ENCODE peak calls at places on chromosomes 7 and 10, in six cellular contexts. One of them, this sample, is unnamed.

GRCh38 chr7:105934577-105935185 is 28.4 kb upstream of the CDHR3 start:
- DNase-seq in OCI-LY7: peak; percentile 55
- DNase-seq in GM23248: peak; percentile 51
- DNase-seq in HCT116: peak; percentile 7
- DNase-seq in GM23338: peak; percentile 72
- DNase-seq in neural progenitor cell: peak; percentile 53
- DNase-seq in this sample: peak; percentile 16

GRCh38 chr7:83410989-83411591 is 237.8 kb downstream of the SEMA3E start:
- DNase-seq in OCI-LY7: peak; percentile 43
- DNase-seq in GM23248: peak; percentile 76
- DNase-seq in HCT116: peak; percentile 36
- DNase-seq in GM23338: peak; percentile 78
- DNase-seq in neural progenitor cell: peak; percentile 74
- DNase-seq in this sample: peak; percentile 64

GRCh38 chr7:30969604-30969970 is 5.8 kb downstream of the GHRHR start:
- DNase-seq in OCI-LY7: no peak
- DNase-seq in GM23248: no peak
- DNase-seq in HCT116: no peak
- DNase-seq in GM23338: no peak
- DNase-seq in neural progenitor cell: no peak
- DNase-seq in this sample: no peak

GRCh38 chr10:61942997-61943457 is 41.5 kb downstream of the ARID5B start:
- DNase-seq in OCI-LY7: no peak
- DNase-seq in GM23248: peak; percentile 62
- DNase-seq in HCT116: no peak
- DNase-seq in GM23338: no peak
- DNase-seq in neural progenitor cell: no peak
- DNase-seq in this sample: no peak

GRCh38 chr7:47180268-47180826 is 401.6 kb downstream of the TNS3 start:
- DNase-seq in OCI-LY7: peak; percentile 85
- DNase-seq in GM23248: peak; percentile 81
- DNase-seq in HCT116: peak; percentile 33
- DNase-seq in GM23338: peak; percentile 78
- DNase-seq in neural progenitor cell: peak; percentile 76
- DNase-seq in this sample: peak; percentile 73

GRCh38 chr7:925601-926000 is 28.9 kb downstream of the ADAP1 start:
- DNase-seq in OCI-LY7: no peak
- DNase-seq in GM23248: no peak
- DNase-seq in HCT116: no peak
- DNase-seq in GM23338: no peak
- DNase-seq in neural progenitor cell: no peak
- DNase-seq in this sample: no peak

GRCh38 chr7:77442631-77443420 is 26.7 kb upstream of the GSAP start:
- DNase-seq in OCI-LY7: no peak
- DNase-seq in GM23248: peak; percentile 77
- DNase-seq in HCT116: no peak
- DNase-seq in GM23338: no peak
- DNase-seq in neural progenitor cell: no peak
- DNase-seq in this sample: peak; percentile 86

GRCh38 chr10:103241262-103242011 is 4.2 kb upstream of the RPEL1 start:
- DNase-seq in OCI-LY7: no peak
- DNase-seq in GM23248: peak; percentile 68
- DNase-seq in HCT116: peak; percentile 86
- DNase-seq in GM23338: peak; percentile 22
- DNase-seq in neural progenitor cell: peak; percentile 23
- DNase-seq in this sample: peak; percentile 98

GRCh38 chr7:144513332-144513731 is 109.8 kb upstream of the NOBOX start:
- DNase-seq in OCI-LY7: no peak
- DNase-seq in GM23248: no peak
- DNase-seq in HCT116: peak; percentile 35
- DNase-seq in GM23338: peak; percentile 57
- DNase-seq in neural progenitor cell: peak; percentile 59
- DNase-seq in this sample: peak; percentile 40

GRCh38 chr10:107141539-107142061 is 22.9 kb downstream of the SORCS1 start:
- DNase-seq in OCI-LY7: no peak
- DNase-seq in GM23248: no peak
- DNase-seq in HCT116: no peak
- DNase-seq in GM23338: no peak
- DNase-seq in neural progenitor cell: no peak
- DNase-seq in this sample: no peak

GRCh38 chr10:118027397-118027796 is 19.3 kb downstream of the RAB11FIP2 start:
- DNase-seq in OCI-LY7: no peak
- DNase-seq in GM23248: no peak
- DNase-seq in HCT116: no peak
- DNase-seq in GM23338: no peak
- DNase-seq in neural progenitor cell: peak; percentile 36
- DNase-seq in this sample: no peak

GRCh38 chr10:29798876-29799690 is 164.3 kb upstream of the SVIL start:
- DNase-seq in OCI-LY7: no peak
- DNase-seq in GM23248: peak; percentile 45
- DNase-seq in HCT116: no peak
- DNase-seq in GM23338: no peak
- DNase-seq in neural progenitor cell: no peak
- DNase-seq in this sample: no peak

GRCh38 chr10:47307381-47307780 is 7.4 kb downstream of the GDF10 start:
- DNase-seq in OCI-LY7: no peak
- DNase-seq in GM23248: no peak
- DNase-seq in HCT116: no peak
- DNase-seq in GM23338: no peak
- DNase-seq in neural progenitor cell: no peak
- DNase-seq in this sample: no peak

GRCh38 chr7:12737364-12737763 is 49.9 kb downstream of the ARL4A start:
- DNase-seq in OCI-LY7: no peak
- DNase-seq in GM23248: no peak
- DNase-seq in HCT116: no peak
- DNase-seq in GM23338: no peak
- DNase-seq in neural progenitor cell: no peak
- DNase-seq in this sample: no peak

GRCh38 chr10:15097011-15097812 is at the start of gene RPP38:
- DNase-seq in OCI-LY7: peak; percentile 95
- DNase-seq in GM23248: peak; percentile 98
- DNase-seq in HCT116: peak; percentile 88
- DNase-seq in GM23338: peak; percentile 97
- DNase-seq in neural progenitor cell: peak; percentile 98
- DNase-seq in this sample: peak; percentile 85

GRCh38 chr7:84025332-84025927 is 169.2 kb downstream of the SEMA3A start:
- DNase-seq in OCI-LY7: no peak
- DNase-seq in GM23248: peak; percentile 95
- DNase-seq in HCT116: peak; percentile 51
- DNase-seq in GM23338: peak; percentile 35
- DNase-seq in neural progenitor cell: peak; percentile 53
- DNase-seq in this sample: peak; percentile 88

GRCh38 chr7:5693529-5693928 is 87.9 kb downstream of the RNF216 start:
- DNase-seq in OCI-LY7: peak; percentile 82
- DNase-seq in GM23248: peak; percentile 62
- DNase-seq in HCT116: no peak
- DNase-seq in GM23338: peak; percentile 14
- DNase-seq in neural progenitor cell: no peak
- DNase-seq in this sample: peak; percentile 23

GRCh38 chr10:98403812-98404504 is 11.0 kb downstream of the PYROXD2 start:
- DNase-seq in OCI-LY7: no peak
- DNase-seq in GM23248: peak; percentile 85
- DNase-seq in HCT116: no peak
- DNase-seq in GM23338: no peak
- DNase-seq in neural progenitor cell: no peak
- DNase-seq in this sample: peak; percentile 70

GRCh38 chr7:40330408-40330807 is 195.6 kb downstream of the SUGCT start:
- DNase-seq in OCI-LY7: no peak
- DNase-seq in GM23248: no peak
- DNase-seq in HCT116: no peak
- DNase-seq in GM23338: no peak
- DNase-seq in neural progenitor cell: no peak
- DNase-seq in this sample: no peak

GRCh38 chr7:136845899-136846465 is 22.5 kb upstream of the CHRM2 start:
- DNase-seq in OCI-LY7: no peak
- DNase-seq in GM23248: no peak
- DNase-seq in HCT116: no peak
- DNase-seq in GM23338: no peak
- DNase-seq in neural progenitor cell: no peak
- DNase-seq in this sample: no peak

GRCh38 chr7:36389371-36390198 is at the start of gene ANLN:
- DNase-seq in OCI-LY7: peak; percentile 92
- DNase-seq in GM23248: peak; percentile 97
- DNase-seq in HCT116: peak; percentile 95
- DNase-seq in GM23338: peak; percentile 96
- DNase-seq in neural progenitor cell: peak; percentile 92
- DNase-seq in this sample: peak; percentile 94

GRCh38 chr10:20935926-20936325 is 38.8 kb upstream of the NEBL start:
- DNase-seq in OCI-LY7: no peak
- DNase-seq in GM23248: no peak
- DNase-seq in HCT116: no peak
- DNase-seq in GM23338: no peak
- DNase-seq in neural progenitor cell: no peak
- DNase-seq in this sample: peak; percentile 68

GRCh38 chr10:22420787-22421517 is 75.7 kb downstream of the SPAG6 start:
- DNase-seq in OCI-LY7: peak; percentile 36
- DNase-seq in GM23248: peak; percentile 52
- DNase-seq in HCT116: no peak
- DNase-seq in GM23338: no peak
- DNase-seq in neural progenitor cell: no peak
- DNase-seq in this sample: peak; percentile 57

GRCh38 chr10:35641430-35642015 is 573 bp downstream of the FZD8 start:
- DNase-seq in OCI-LY7: peak; percentile 48
- DNase-seq in GM23248: peak; percentile 84
- DNase-seq in HCT116: no peak
- DNase-seq in GM23338: peak; percentile 54
- DNase-seq in neural progenitor cell: peak; percentile 76
- DNase-seq in this sample: no peak

GRCh38 chr10:12351447-12351846 is 2.1 kb downstream of the CAMK1D start:
- DNase-seq in OCI-LY7: no peak
- DNase-seq in GM23248: no peak
- DNase-seq in HCT116: no peak
- DNase-seq in GM23338: no peak
- DNase-seq in neural progenitor cell: no peak
- DNase-seq in this sample: no peak
- TF ChIP-seq EZH2phosphoT487 in OCI-LY7: no peak
- TF ChIP-seq EZH2phosphoT487 in GM23248: no peak
- TF ChIP-seq EZH2phosphoT487 in HCT116: no peak
- TF ChIP-seq EZH2phosphoT487 in GM23338: no peak
- TF ChIP-seq EZH2phosphoT487 in neural progenitor cell: no peak
- TF ChIP-seq EZH2phosphoT487 in this sample: no peak

DNA sequence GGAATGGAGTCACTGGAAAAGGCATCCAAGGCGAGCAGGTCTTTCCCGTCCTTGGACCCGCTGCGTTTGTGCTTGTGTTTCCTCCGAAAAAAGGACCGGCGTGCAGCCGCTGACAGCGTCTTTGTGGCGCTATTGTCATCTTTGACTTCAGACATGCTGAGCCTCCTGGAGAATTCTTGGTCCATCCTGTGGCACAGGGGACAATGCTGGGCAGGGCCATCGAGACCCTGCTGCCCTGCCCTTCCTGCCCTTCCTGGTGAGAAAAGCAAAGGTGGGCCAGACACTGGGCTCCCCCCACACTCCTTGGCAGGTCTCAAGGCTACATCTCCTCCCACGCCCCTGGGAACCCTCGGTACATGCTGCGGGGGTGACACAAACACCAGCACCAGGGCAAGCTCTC is 120.9 kb downstream of the DLG5 start:
- DNase-seq in OCI-LY7: no peak
- DNase-seq in GM23248: no peak
- DNase-seq in HCT116: no peak
- DNase-seq in GM23338: no peak
- DNase-seq in neural progenitor cell: no peak
- DNase-seq in this sample: no peak
- TF ChIP-seq EZH2phosphoT487 in OCI-LY7: no peak
- TF ChIP-seq EZH2phosphoT487 in GM23248: no peak
- TF ChIP-seq EZH2phosphoT487 in HCT116: no peak
- TF ChIP-seq EZH2phosphoT487 in GM23338: no peak
- TF ChIP-seq EZH2phosphoT487 in neural progenitor cell: no peak
- TF ChIP-seq EZH2phosphoT487 in this sample: no peak

GRCh38 chr10:127552446-127552845 is 3.3 kb downstream of the NPS start:
- DNase-seq in OCI-LY7: no peak
- DNase-seq in GM23248: no peak
- DNase-seq in HCT116: no peak
- DNase-seq in GM23338: no peak
- DNase-seq in neural progenitor cell: no peak
- DNase-seq in this sample: no peak
- TF ChIP-seq EZH2phosphoT487 in OCI-LY7: no peak
- TF ChIP-seq EZH2phosphoT487 in GM23248: no peak
- TF ChIP-seq EZH2phosphoT487 in HCT116: no peak
- TF ChIP-seq EZH2phosphoT487 in GM23338: no peak
- TF ChIP-seq EZH2phosphoT487 in neural progenitor cell: no peak
- TF ChIP-seq EZH2phosphoT487 in this sample: no peak

GRCh38 chr10:3512263-3512662 is 272.7 kb downstream of the KLF6 start:
- DNase-seq in OCI-LY7: no peak
- DNase-seq in GM23248: peak; percentile 4
- DNase-seq in HCT116: no peak
- DNase-seq in GM23338: peak; percentile 47
- DNase-seq in neural progenitor cell: no peak
- DNase-seq in this sample: no peak

GRCh38 chr10:3514691-3515090 is 270.3 kb downstream of the KLF6 start:
- DNase-seq in OCI-LY7: no peak
- DNase-seq in GM23248: no peak
- DNase-seq in HCT116: no peak
- DNase-seq in GM23338: no peak
- DNase-seq in neural progenitor cell: no peak
- DNase-seq in this sample: no peak

GRCh38 chr10:3516626-3517255 is 268.3 kb downstream of the KLF6 start:
- DNase-seq in OCI-LY7: no peak
- DNase-seq in GM23248: peak; percentile 86
- DNase-seq in HCT116: no peak
- DNase-seq in GM23338: no peak
- DNase-seq in neural progenitor cell: no peak
- DNase-seq in this sample: no peak

GRCh38 chr10:3511483-3511882 is 273.5 kb downstream of the KLF6 start:
- DNase-seq in OCI-LY7: no peak
- DNase-seq in GM23248: no peak
- DNase-seq in HCT116: no peak
- DNase-seq in GM23338: no peak
- DNase-seq in neural progenitor cell: no peak
- DNase-seq in this sample: no peak

GRCh38 chr10:3516191-3516590 is 268.8 kb downstream of the KLF6 start:
- DNase-seq in OCI-LY7: no peak
- DNase-seq in GM23248: no peak
- DNase-seq in HCT116: no peak
- DNase-seq in GM23338: no peak
- DNase-seq in neural progenitor cell: peak; percentile 63
- DNase-seq in this sample: no peak
- TF ChIP-seq EZH2phosphoT487 in OCI-LY7: no peak
- TF ChIP-seq EZH2phosphoT487 in GM23248: no peak
- TF ChIP-seq EZH2phosphoT487 in HCT116: no peak
- TF ChIP-seq EZH2phosphoT487 in GM23338: no peak
- TF ChIP-seq EZH2phosphoT487 in neural progenitor cell: no peak
- TF ChIP-seq EZH2phosphoT487 in this sample: no peak

DNA sequence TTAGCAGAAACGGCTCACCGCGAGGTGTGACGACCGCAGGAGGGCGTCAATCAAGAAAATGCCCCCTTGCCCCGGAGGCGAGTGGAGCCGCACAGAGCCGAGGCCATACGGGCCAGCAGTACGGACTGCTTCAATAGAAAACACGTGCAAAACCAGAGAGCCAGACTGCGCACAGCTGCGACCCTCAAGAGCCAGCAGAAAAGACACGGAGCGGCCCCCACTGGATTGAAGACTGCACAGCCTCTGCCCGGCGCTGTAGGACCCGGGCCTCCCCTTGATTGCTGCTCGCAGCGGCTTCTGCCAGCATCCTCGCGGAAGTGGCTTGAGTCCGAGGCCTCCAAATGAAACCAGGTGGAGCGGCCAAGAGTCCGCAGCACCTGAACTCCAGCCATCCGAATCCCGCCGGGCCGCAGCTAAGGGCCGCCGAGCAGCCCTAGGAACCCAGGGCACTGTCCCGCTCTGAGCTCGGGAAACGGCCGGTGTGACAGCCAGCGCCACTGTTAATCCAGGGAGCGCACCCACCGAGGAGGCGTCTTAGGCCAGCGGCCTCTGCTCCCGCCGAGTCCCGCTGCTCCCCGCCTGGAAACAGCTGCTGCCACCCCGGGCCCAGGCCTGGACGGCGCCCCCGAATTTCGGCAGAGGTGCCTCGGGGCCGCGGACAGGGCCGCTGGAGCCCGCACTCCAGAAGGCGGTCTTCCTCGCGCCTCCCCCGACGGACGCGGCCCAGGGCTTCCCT is 660 bp upstream of the HHEX start:
- DNase-seq in OCI-LY7: peak; percentile 56
- DNase-seq in GM23248: peak; percentile 45
- DNase-seq in HCT116: no peak
- DNase-seq in GM23338: peak; percentile 70
- DNase-seq in neural progenitor cell: peak; percentile 63
- DNase-seq in this sample: peak; percentile 20
- TF ChIP-seq EZH2phosphoT487 in OCI-LY7: no peak
- TF ChIP-seq EZH2phosphoT487 in GM23248: peak; percentile 38
- TF ChIP-seq EZH2phosphoT487 in HCT116: no peak
- TF ChIP-seq EZH2phosphoT487 in GM23338: peak; percentile 96
- TF ChIP-seq EZH2phosphoT487 in neural progenitor cell: peak; percentile 91
- TF ChIP-seq EZH2phosphoT487 in this sample: no peak